ENCODE peak calls at places on chromosomes 3 and 15, in six cellular contexts. D, N, H, F, P and M are unnamed samples.

GRCh38 chr3:136783708-136784191 is 31.6 kb upstream of the STAG1 start:
- DNase-seq in H (no peak), F (no peak), N (peak), P (no peak), D (peak), M (no peak)

GRCh38 chr3:15983693-15984092 is 185.9 kb upstream of the ANKRD28 start:
- DNase-seq in P (no peak), N (no peak), D (no peak), H (no peak), F (no peak), M (no peak)

GRCh38 chr3:76206351-76206750 is 421.0 kb upstream of the ZNF717 start:
- DNase-seq in N (no peak), F (no peak), P (no peak), D (no peak), H (no peak), M (no peak)

GRCh38 chr3:98812851-98813374 is 49.8 kb downstream of the ST3GAL6 start:
- DNase-seq in D (no peak), H (no peak), F (no peak), N (no peak), P (no peak), M (peak)

GRCh38 chr3:104796556-104796955 is 570.2 kb upstream of the ALCAM start:
- DNase-seq in P (no peak), H (no peak), D (no peak), N (peak), F (no peak), M (no peak)

GRCh38 chr3:188832961-188833615 is 338.7 kb upstream of the TPRG1 start:
- DNase-seq in H (no peak), D (no peak), P (no peak), N (peak), F (no peak), M (no peak)

GRCh38 chr3:187013080-187013838 is 82.9 kb downstream of the ST6GAL1 start:
- DNase-seq in F (no peak), H (no peak), D (no peak), N (no peak), P (no peak), M (no peak)

GRCh38 chr15:68126415-68126814 is 72.3 kb downstream of the PIAS1 start:
- DNase-seq in H (no peak), F (no peak), D (no peak), P (peak), N (no peak), M (no peak)

GRCh38 chr3:46682156-46682555 is 11.3 kb downstream of the ALS2CL start:
- DNase-seq in N (no peak), P (peak), D (no peak), F (no peak), H (no peak), M (no peak)

GRCh38 chr3:48247401-48247807 is 6.5 kb downstream of the ZNF589 start:
- DNase-seq in F (no peak), P (no peak), H (no peak), D (no peak), N (peak), M (no peak)

GRCh38 chr15:45635763-45636292 is 999 bp downstream of the SQOR start:
- DNase-seq in F (no peak), N (no peak), P (no peak), D (no peak), H (no peak), M (no peak)